ENCODE peak calls at places on chromosomes 7 and 10, in eight cellular contexts. K, E, T, D, L, M, H and X are unnamed samples.

GRCh38 chr10:114246679-114247305 is 7.7 kb downstream of the VWA2 start:
- DNase-seq in E (no peak), D (no peak), M (no peak), L (no peak), H (no peak), K (no peak), T (no peak), X (no peak)

GRCh38 chr10:121362026-121362425 is 236.2 kb downstream of the FGFR2 start:
- DNase-seq in T (no peak), H (no peak), M (no peak), L (no peak), D (no peak), E (peak), K (no peak), X (no peak)

GRCh38 chr10:21505711-21506278 is 19.7 kb downstream of the SKIDA1 start:
- DNase-seq in H (no peak), L (no peak), D (no peak), M (no peak), T (no peak), E (no peak), K (no peak), X (no peak)

GRCh38 chr7:130957140-130957513 is 223.1 kb upstream of the KLF14 start:
- DNase-seq in K (no peak), T (no peak), L (no peak), E (no peak), D (no peak), H (no peak), M (peak), X (no peak)

GRCh38 chr7:21507627-21508343 is 35.1 kb upstream of the DNAH11 start:
- DNase-seq in L (peak), D (peak), E (no peak), T (no peak), M (peak), H (no peak), K (peak), X (peak)

GRCh38 chr10:71270301-71270777 is 48.7 kb upstream of the SLC29A3 start:
- DNase-seq in M (peak), D (peak), E (peak), H (no peak), K (peak), T (peak), L (peak), X (peak)

GRCh38 chr7:101596898-101597297 is 32.2 kb downstream of the MYL10 start:
- DNase-seq in D (no peak), H (no peak), M (no peak), K (no peak), T (no peak), E (no peak), L (no peak), X (no peak)

GRCh38 chr7:82859106-82859850 is 303.4 kb downstream of the PCLO start:
- DNase-seq in D (no peak), K (no peak), T (no peak), M (peak), H (no peak), E (no peak), L (no peak), X (no peak)

GRCh38 chr10:3095373-3096139 is 28.2 kb downstream of the PFKP start:
- DNase-seq in L (peak), D (peak), H (peak), K (no peak), T (no peak), E (no peak), M (peak), X (no peak)

GRCh38 chr10:93189959-93190358 is 116.3 kb downstream of the CYP26A1 start:
- DNase-seq in K (no peak), H (no peak), L (no peak), T (no peak), M (no peak), D (no peak), E (no peak), X (no peak)